ENCODE peak calls at places on chromosomes 6 and 20, in five cellular contexts. M is HCT116, O is K562, Q is H1, Y is GM12878. I is an unnamed sample.

GRCh38 chr6:30727920-30728605 is 7.9 kb downstream of the TUBB start:
- DNase-seq in M (no peak), O (no peak), Q (no peak), Y (no peak), I (no peak)

GRCh38 chr6:166415306-166415705 is 32.6 kb upstream of the MPC1 start:
- DNase-seq in M (no peak), O (no peak), Q (no peak), Y (no peak), I (no peak)

GRCh38 chr6:89281779-89282246 is 33.3 kb downstream of the GABRR2 start:
- DNase-seq in M (peak; percentile 66), O (peak; percentile 79), Q (peak; percentile 81), Y (no peak), I (peak; percentile 44)

GRCh38 chr6:42338573-42339218 is 113.0 kb downstream of the TRERF1 start:
- DNase-seq in M (peak; percentile 83), O (no peak), Q (no peak), Y (no peak), I (no peak)

GRCh38 chr6:27205375-27206278 is 41.9 kb upstream of the PRSS16 start:
- DNase-seq in M (no peak), O (peak; percentile 53), Q (no peak), Y (no peak), I (no peak)

GRCh38 chr20:5703542-5704215 is 46.5 kb upstream of the SHLD1 start:
- DNase-seq in M (no peak), O (no peak), Q (no peak), Y (no peak), I (no peak)

GRCh38 chr6:169722362-169723199 is 1.7 kb downstream of the PHF10 start:
- DNase-seq in M (no peak), O (no peak), Q (peak; percentile 50), Y (no peak), I (peak; percentile 81)

GRCh38 chr20:64074963-64075362 is 4.4 kb downstream of the RGS19 start:
- DNase-seq in M (no peak), O (no peak), Q (no peak), Y (no peak), I (no peak)

GRCh38 chr6:113777601-113778000 is 79.5 kb upstream of the MARCKS start:
- DNase-seq in M (no peak), O (no peak), Q (no peak), Y (no peak), I (no peak)

GRCh38 chr6:25645916-25646315 is 6.1 kb upstream of the SCGN start:
- DNase-seq in M (no peak), O (no peak), Q (no peak), Y (no peak), I (peak; percentile 35)

GRCh38 chr6:11493979-11494378 is 43.6 kb upstream of the TMEM170B start:
- DNase-seq in M (no peak), O (no peak), Q (no peak), Y (no peak), I (no peak)

GRCh38 chr6:170434821-170435155 is 118.3 kb downstream of the PSMB1 start:
- DNase-seq in M (no peak), O (no peak), Q (no peak), Y (no peak), I (no peak)

GRCh38 chr20:62171245-62171644 is 11.6 kb upstream of the MTG2 start:
- DNase-seq in M (no peak), O (no peak), Q (no peak), Y (no peak), I (no peak)

GRCh38 chr20:36162272-36162966 is 7.9 kb downstream of the EPB41L1 start:
- DNase-seq in M (no peak), O (peak; percentile 49), Q (no peak), Y (no peak), I (no peak)

GRCh38 chr6:134061440-134061839 is 9.0 kb upstream of the SLC2A12 start:
- DNase-seq in M (no peak), O (no peak), Q (no peak), Y (no peak), I (no peak)

GRCh38 chr6:47034919-47035318 is 7.2 kb downstream of the ADGRF1 start:
- DNase-seq in M (peak; percentile 93), O (no peak), Q (no peak), Y (no peak), I (no peak)

GRCh38 chr20:51767018-51767866 is 948 bp downstream of the ATP9A start:
- DNase-seq in M (peak; percentile 85), O (peak; percentile 55), Q (peak; percentile 88), Y (no peak), I (peak; percentile 83)

GRCh38 chr6:163548624-163549023 is 134.1 kb downstream of the QKI start:
- DNase-seq in M (no peak), O (no peak), Q (no peak), Y (no peak), I (no peak)
- TF ChIP-seq SRF in M (no peak), O (no peak), Q (no peak), Y (no peak), I (no peak)

GRCh38 chr6:91824346-91824745 is 1237.5 kb upstream of the MAP3K7 start:
- DNase-seq in M (no peak), O (no peak), Q (no peak), Y (no peak), I (no peak)
- TF ChIP-seq SRF in M (no peak), O (no peak), Q (no peak), Y (no peak), I (no peak)

GRCh38 chr6:39307462-39307861 is 6.8 kb downstream of the KCNK17 start:
- DNase-seq in M (no peak), O (no peak), Q (no peak), Y (no peak), I (no peak)

GRCh38 chr6:39312912-39313525 is 1.2 kb downstream of the KCNK17 start:
- DNase-seq in M (no peak), O (no peak), Q (peak; percentile 55), Y (no peak), I (no peak)

GRCh38 chr6:39310542-39310941 is 3.7 kb downstream of the KCNK17 start:
- DNase-seq in M (no peak), O (no peak), Q (no peak), Y (no peak), I (no peak)

GRCh38 chr6:39313526-39314272 is 520 bp downstream of the KCNK17 start:
- DNase-seq in M (no peak), O (no peak), Q (peak; percentile 83), Y (no peak), I (no peak)

GRCh38 chr6:39309942-39310531 is 4.2 kb downstream of the KCNK17 start:
- DNase-seq in M (peak; percentile 48), O (peak; percentile 91), Q (peak; percentile 92), Y (no peak), I (peak; percentile 58)
- TF ChIP-seq SRF in M (no peak), O (no peak), Q (no peak), Y (no peak), I (no peak)

GRCh38 chr20:41479113-41479512 is 112.5 kb upstream of the EMILIN3 start:
- DNase-seq in M (no peak), O (no peak), Q (no peak), Y (no peak), I (no peak)

GRCh38 chr20:41480054-41480770 is 113.6 kb upstream of the EMILIN3 start:
- DNase-seq in M (no peak), O (no peak), Q (no peak), Y (no peak), I (no peak)

GRCh38 chr20:41483553-41483930 is 116.9 kb upstream of the EMILIN3 start:
- DNase-seq in M (no peak), O (no peak), Q (no peak), Y (no peak), I (no peak)

DNA sequence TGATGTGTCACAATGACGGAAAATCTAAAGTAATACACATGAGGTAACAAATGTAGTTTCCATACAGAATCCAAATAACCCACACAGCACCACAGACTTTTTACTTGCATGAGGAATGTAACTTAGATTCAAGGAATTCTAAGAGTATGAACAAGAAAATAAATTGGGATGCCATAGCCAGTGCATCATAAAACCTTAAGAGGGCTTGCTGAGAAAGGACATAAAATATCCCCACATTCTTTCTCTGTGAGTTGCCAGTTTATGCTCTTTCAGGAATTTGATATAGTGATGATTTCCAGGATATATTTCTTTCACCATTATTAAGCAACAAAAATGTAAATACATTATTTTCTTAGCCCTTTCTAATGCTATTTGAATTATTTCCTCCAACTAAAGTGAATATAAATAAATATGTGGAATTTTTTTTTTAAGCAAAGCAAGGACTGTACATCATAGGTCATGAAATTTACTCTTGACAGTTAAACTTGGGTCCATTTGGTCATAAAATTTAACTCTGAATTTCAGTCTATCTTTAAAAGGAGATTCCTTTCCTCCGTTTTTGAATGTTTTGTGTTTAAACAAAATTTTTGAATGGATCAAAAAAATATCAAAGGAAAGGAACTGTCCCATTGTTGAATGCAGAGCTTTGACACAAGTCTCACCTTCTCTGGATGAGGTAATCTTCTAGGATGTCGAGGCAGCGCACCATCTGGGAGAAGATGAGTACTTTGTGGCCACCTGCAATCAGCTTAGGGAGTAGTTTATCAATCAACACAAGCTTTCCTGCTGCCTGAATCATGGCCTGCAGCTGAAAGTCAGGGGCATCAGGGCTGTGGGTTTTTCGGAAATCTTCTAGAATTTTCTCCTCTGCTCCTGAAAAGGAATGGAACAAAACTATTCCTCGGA is 116.3 kb upstream of the EMILIN3 start:
- DNase-seq in M (no peak), O (no peak), Q (no peak), Y (no peak), I (no peak)
- TF ChIP-seq SRF in M (no peak), O (no peak), Q (no peak), Y (no peak), I (no peak)

DNA sequence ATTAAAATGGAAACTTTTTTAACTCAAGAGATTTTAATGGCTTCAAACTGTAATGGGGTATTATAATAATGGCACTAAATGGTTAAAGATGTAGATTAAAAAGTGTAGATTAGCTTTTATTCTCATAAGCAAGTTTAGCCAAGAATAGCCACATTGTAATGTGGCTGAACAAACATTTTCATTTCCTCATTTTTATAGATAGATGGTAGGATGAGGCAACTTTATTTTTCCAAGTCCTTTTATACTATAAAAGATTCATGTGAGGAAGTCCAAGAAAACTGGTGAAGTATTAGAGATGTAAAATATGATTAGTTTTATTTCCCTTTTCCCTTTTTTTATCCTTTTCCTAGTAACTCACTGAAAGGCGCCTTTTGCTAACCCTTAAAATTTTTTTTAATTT is 88.8 kb downstream of the ATRN start:
- DNase-seq in M (no peak), O (no peak), Q (no peak), Y (no peak), I (no peak)
- TF ChIP-seq SRF in M (no peak), O (no peak), Q (no peak), Y (no peak), I (no peak)

GRCh38 chr6:53915292-53915691 is 120.5 kb downstream of the LRRC1 start:
- DNase-seq in M (no peak), O (no peak), Q (no peak), Y (no peak), I (no peak)

GRCh38 chr6:53912661-53913060 is 117.9 kb downstream of the LRRC1 start:
- DNase-seq in M (no peak), O (no peak), Q (no peak), Y (no peak), I (no peak)

GRCh38 chr6:53913286-53913685 is 118.5 kb downstream of the LRRC1 start:
- DNase-seq in M (no peak), O (no peak), Q (no peak), Y (no peak), I (no peak)

GRCh38 chr6:53906842-53907241 is 112.0 kb downstream of the LRRC1 start:
- DNase-seq in M (no peak), O (no peak), Q (no peak), Y (no peak), I (no peak)

DNA sequence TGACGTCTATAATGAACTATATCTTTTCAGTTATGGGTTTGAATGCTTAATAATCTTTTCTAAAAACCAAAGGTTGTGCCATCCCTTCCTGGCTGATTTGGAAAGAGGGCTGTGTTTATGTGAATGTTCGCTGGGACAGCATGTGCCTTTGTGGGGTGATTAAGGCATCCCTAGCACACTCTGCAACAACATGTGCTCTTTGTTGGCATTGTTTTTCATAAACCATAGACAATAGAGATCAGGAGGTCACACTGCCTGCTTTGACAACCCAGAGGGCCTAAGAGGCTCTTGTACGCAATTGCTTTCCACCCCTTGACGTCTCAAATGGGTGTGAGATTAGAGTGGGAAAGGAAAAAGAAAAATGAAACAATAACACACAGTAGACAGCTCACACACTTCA is 116.0 kb downstream of the LRRC1 start:
- DNase-seq in M (no peak), O (no peak), Q (no peak), Y (no peak), I (no peak)
- TF ChIP-seq SRF in M (no peak), O (no peak), Q (no peak), Y (no peak), I (no peak)